ENCODE peak calls at places on chromosomes 13 and 19, in six cellular contexts. Y, W, Q, D, R and U are unnamed samples.

GRCh38 chr19:55419624-55420236 is 12.1 kb upstream of the UBE2S start:
- DNase-seq in Y (no peak), W (no peak), Q (no peak), D (no peak), R (no peak), U (no peak)

GRCh38 chr13:39552233-39552632 is 50.8 kb downstream of the LHFPL6 start:
- DNase-seq in Y (no peak), W (no peak), Q (no peak), D (no peak), R (no peak), U (no peak)

GRCh38 chr19:38063921-38064320 is 156.9 kb downstream of the SIPA1L3 start:
- DNase-seq in Y (no peak), W (no peak), Q (no peak), D (no peak), R (no peak), U (no peak)

GRCh38 chr13:112714772-112715569 is 25.1 kb downstream of the ATP11A start:
- DNase-seq in Y (no peak), W (no peak), Q (no peak), D (no peak), R (peak), U (no peak)

GRCh38 chr19:38686530-38686888 is 39.1 kb downstream of the ACTN4 start:
- DNase-seq in Y (no peak), W (no peak), Q (no peak), D (no peak), R (no peak), U (no peak)

GRCh38 chr19:3108775-3109174 is 14.6 kb downstream of the GNA11 start:
- DNase-seq in Y (peak), W (no peak), Q (no peak), D (no peak), R (peak), U (peak)

GRCh38 chr13:41458939-41459753 is 1.8 kb downstream of the RGCC start:
- DNase-seq in Y (peak), W (no peak), Q (no peak), D (no peak), R (peak), U (peak)

GRCh38 chr13:40236566-40237168 is 429.8 kb downstream of the FOXO1 start:
- DNase-seq in Y (peak), W (no peak), Q (no peak), D (peak), R (peak), U (no peak)

GRCh38 chr19:39778763-39779162 is at the start of gene LEUTX:
- DNase-seq in Y (no peak), W (no peak), Q (no peak), D (no peak), R (no peak), U (no peak)

GRCh38 chr13:95403349-95404140 is 102.3 kb upstream of the ABCC4 start:
- DNase-seq in Y (peak), W (no peak), Q (no peak), D (no peak), R (no peak), U (no peak)

GRCh38 chr13:66506979-66507378 is 723.2 kb downstream of the PCDH9 start:
- DNase-seq in Y (no peak), W (no peak), Q (no peak), D (no peak), R (no peak), U (no peak)

GRCh38 chr19:13931582-13932378 is 6.4 kb downstream of the PODNL1 start:
- DNase-seq in Y (no peak), W (no peak), Q (no peak), D (no peak), R (no peak), U (no peak)

GRCh38 chr13:33197551-33197971 is 88.0 kb downstream of the STARD13 start:
- DNase-seq in Y (no peak), W (no peak), Q (no peak), D (no peak), R (no peak), U (no peak)

GRCh38 chr19:10835089-10835753 is 791 bp downstream of the TMED1 start:
- DNase-seq in Y (no peak), W (peak), Q (no peak), D (no peak), R (no peak), U (no peak)

GRCh38 chr13:27953671-27954405 is 15.3 kb downstream of the CDX2 start:
- DNase-seq in Y (peak), W (no peak), Q (no peak), D (peak), R (peak), U (peak)

GRCh38 chr19:42246143-42246868 is 3.9 kb upstream of the GSK3A start:
- DNase-seq in Y (peak), W (no peak), Q (peak), D (peak), R (peak), U (peak)

GRCh38 chr13:97192166-97192565 is 30.0 kb upstream of the MBNL2 start:
- DNase-seq in Y (no peak), W (no peak), Q (no peak), D (no peak), R (no peak), U (no peak)

GRCh38 chr19:10510301-10510802 is 6.9 kb downstream of the S1PR5 start:
- DNase-seq in Y (no peak), W (no peak), Q (no peak), D (no peak), R (no peak), U (peak)

GRCh38 chr19:543912-544608 is at the start of gene GZMM:
- DNase-seq in Y (no peak), W (no peak), Q (no peak), D (no peak), R (no peak), U (no peak)

GRCh38 chr13:79658333-79658975 is 177.5 kb downstream of the NDFIP2 start:
- DNase-seq in Y (no peak), W (no peak), Q (no peak), D (no peak), R (no peak), U (no peak)

GRCh38 chr19:13644648-13645047 is 119.7 kb upstream of the MRI1 start:
- DNase-seq in Y (no peak), W (no peak), Q (no peak), D (no peak), R (no peak), U (no peak)

GRCh38 chr19:33291623-33292534 is 10.5 kb downstream of the CEBPA start:
- DNase-seq in Y (no peak), W (no peak), Q (no peak), D (no peak), R (no peak), U (no peak)

GRCh38 chr19:8307400-8307964 is 676 bp downstream of the CD320 start:
- DNase-seq in Y (no peak), W (peak), Q (no peak), D (peak), R (no peak), U (no peak)

GRCh38 chr13:112984954-112985802 is 16.2 kb downstream of the MCF2L start:
- DNase-seq in Y (no peak), W (no peak), Q (no peak), D (no peak), R (no peak), U (no peak)

GRCh38 chr13:94419304-94419943 is 60.1 kb downstream of the DCT start:
- DNase-seq in Y (no peak), W (no peak), Q (no peak), D (no peak), R (no peak), U (no peak)

GRCh38 chr13:95264225-95264624 is 37.0 kb downstream of the ABCC4 start:
- DNase-seq in Y (no peak), W (no peak), Q (no peak), D (no peak), R (no peak), U (no peak)

GRCh38 chr19:17718988-17719711 is at the start of gene MAP1S:
- DNase-seq in Y (peak), W (no peak), Q (peak), D (no peak), R (peak), U (peak)

GRCh38 chr19:30854207-30854606 is 482.0 kb downstream of the ZNF536 start:
- DNase-seq in Y (no peak), W (no peak), Q (no peak), D (no peak), R (no peak), U (no peak)

GRCh38 chr19:10876459-10877240 is 5.3 kb downstream of the CARM1 start:
- DNase-seq in Y (peak), W (no peak), Q (peak), D (no peak), R (no peak), U (no peak)

GRCh38 chr19:50823389-50824042 is at the start of gene KLK1:
- DNase-seq in Y (no peak), W (no peak), Q (no peak), D (no peak), R (no peak), U (no peak)
- H3K27ac ChIP-seq in Y (no peak), W (no peak), Q (no peak), D (no peak), R (no peak), U (no peak)

DNA sequence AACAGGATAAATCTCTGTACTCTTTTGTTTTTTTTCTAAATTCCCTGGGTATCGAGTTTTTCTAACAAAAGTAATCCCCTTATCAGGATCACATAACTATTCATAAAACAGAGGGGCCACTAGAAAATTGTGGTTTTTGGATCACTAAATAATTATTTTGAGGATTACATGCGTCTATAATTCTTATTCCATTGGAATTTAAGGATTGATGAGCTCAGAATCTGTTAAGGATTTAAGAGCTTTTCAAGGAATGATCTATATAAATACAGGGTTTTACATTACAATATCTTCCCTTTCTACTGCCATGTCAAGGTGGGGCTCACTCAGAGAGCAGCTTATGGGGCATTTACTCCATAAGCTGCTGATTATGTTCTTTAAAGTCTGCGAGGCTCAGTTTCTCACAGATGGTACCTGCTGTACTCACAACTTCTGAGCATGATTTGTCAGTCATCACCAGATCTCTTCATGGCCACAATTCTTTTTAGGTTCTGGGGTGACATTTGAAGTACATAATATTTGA is 449.8 kb downstream of the PCDH17 start:
- DNase-seq in Y (no peak), W (no peak), Q (no peak), D (no peak), R (no peak), U (no peak)
- H3K27ac ChIP-seq in Y (no peak), W (no peak), Q (no peak), D (no peak), R (no peak), U (no peak)

GRCh38 chr19:48867119-48867921 is 1.1 kb downstream of the PLEKHA4 start:
- DNase-seq in Y (no peak), W (no peak), Q (no peak), D (no peak), R (no peak), U (no peak)
- H3K27ac ChIP-seq in Y (peak), W (no peak), Q (no peak), D (peak), R (peak), U (no peak)

DNA sequence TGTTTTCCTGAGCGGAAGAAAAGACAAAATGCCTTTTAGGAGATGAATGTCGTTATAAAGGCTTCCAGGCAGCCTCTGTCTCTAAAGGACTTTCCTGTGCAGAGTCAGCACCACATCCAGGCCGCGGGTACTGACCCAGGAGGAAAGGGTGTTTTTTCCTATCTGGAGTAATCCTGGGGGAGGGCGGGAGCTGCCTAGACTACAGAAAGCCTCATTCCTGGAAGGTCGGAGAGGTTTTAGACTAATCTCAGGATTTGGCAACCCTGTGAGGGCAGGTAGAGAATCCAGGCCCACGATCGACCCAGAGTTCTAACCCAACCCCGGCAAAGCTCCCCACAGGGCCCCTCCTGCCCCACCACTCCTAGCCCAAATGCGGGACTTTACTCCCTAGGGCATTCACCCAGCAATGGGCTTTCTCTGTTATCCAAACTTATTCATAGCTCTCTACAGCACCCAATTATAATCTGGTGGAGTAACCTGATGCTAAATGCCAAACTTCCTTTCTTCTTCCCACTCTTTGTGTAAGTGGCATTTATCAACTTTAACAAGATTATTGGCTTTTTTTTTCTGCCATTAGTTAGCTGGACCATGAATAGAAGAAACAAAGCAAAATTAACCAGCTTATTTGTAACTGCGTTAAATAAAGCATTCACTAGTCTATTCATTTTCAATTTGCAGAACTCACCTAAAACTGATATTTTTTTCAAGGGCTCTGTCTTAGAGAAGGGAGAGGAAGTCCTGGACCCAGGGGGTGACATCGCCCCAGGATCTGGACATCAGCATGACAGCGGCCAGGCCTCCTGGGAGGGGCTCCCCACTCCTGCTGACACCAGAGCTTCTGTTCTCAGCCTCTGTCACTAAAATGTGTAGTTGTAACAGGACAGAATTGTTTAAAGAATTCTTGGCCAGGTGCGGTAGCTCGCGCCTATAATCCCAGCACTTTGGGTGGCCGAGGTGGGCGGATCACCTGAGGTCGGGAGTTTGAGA is 1.4 kb downstream of the FAM124A start:
- DNase-seq in Y (peak), W (no peak), Q (peak), D (no peak), R (peak), U (no peak)
- H3K27ac ChIP-seq in Y (peak), W (no peak), Q (peak), D (peak), R (no peak), U (no peak)

GRCh38 chr13:74080762-74081161 is 53.4 kb downstream of the KLF12 start:
- DNase-seq in Y (no peak), W (no peak), Q (no peak), D (no peak), R (no peak), U (no peak)

GRCh38 chr13:74077847-74078246 is 56.4 kb downstream of the KLF12 start:
- DNase-seq in Y (peak), W (no peak), Q (no peak), D (no peak), R (no peak), U (no peak)

GRCh38 chr13:74073231-74073630 is 61.0 kb downstream of the KLF12 start:
- DNase-seq in Y (no peak), W (no peak), Q (no peak), D (no peak), R (no peak), U (no peak)

GRCh38 chr13:74074723-74075122 is 59.5 kb downstream of the KLF12 start:
- DNase-seq in Y (no peak), W (no peak), Q (no peak), D (no peak), R (no peak), U (no peak)

GRCh38 chr13:74077375-74077774 is 56.8 kb downstream of the KLF12 start:
- DNase-seq in Y (no peak), W (no peak), Q (no peak), D (no peak), R (no peak), U (no peak)
- H3K27ac ChIP-seq in Y (peak), W (no peak), Q (no peak), D (no peak), R (no peak), U (no peak)

DNA sequence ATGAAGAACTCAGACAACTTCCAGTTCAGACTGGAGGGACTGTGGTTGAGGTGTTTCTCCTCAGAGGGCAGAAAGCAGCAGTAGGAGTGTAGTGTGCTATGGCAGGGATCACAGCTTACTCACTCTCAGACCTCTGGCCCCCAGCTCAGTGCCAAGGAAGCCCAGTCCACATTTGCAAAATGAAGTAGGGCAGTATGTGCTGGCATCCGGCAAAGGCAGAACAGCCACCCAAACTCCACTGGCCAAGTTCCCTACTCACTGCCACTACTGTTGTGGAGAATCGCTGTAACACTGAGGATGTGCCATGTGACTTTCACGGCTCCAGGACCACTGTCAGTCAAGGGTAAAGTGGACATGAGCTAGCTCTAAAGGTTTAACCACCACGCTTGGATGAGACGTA is 66.9 kb upstream of the SLC15A1 start:
- DNase-seq in Y (peak), W (no peak), Q (no peak), D (no peak), R (no peak), U (no peak)
- H3K27ac ChIP-seq in Y (no peak), W (no peak), Q (no peak), D (no peak), R (no peak), U (no peak)

GRCh38 chr13:106497079-106497478 is 38.4 kb downstream of the EFNB2 start:
- DNase-seq in Y (no peak), W (no peak), Q (no peak), D (no peak), R (no peak), U (no peak)
- H3K27ac ChIP-seq in Y (peak), W (no peak), Q (peak), D (no peak), R (no peak), U (no peak)

DNA sequence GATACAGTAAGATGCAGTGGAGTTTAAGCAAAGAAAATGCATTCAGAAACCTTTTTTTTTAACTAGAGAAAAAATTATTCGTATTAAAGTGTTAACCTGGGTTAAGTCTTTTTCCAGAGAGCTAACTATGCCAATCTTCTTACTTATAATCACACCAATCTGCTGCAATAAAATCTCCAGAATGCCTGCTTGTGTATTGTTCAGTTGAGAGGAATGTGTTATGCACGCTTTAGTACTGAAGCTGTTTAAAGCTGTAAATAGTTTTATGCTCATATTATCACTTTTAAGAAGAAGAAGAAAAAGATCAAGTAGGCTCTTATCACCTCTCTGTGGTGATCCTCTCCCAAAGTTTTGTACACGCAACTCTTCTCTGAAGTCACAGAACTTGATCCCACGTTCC is 528.7 kb downstream of the RFC3 start:
- DNase-seq in Y (no peak), W (no peak), Q (no peak), D (no peak), R (no peak), U (no peak)
- H3K27ac ChIP-seq in Y (no peak), W (no peak), Q (no peak), D (no peak), R (no peak), U (no peak)

DNA sequence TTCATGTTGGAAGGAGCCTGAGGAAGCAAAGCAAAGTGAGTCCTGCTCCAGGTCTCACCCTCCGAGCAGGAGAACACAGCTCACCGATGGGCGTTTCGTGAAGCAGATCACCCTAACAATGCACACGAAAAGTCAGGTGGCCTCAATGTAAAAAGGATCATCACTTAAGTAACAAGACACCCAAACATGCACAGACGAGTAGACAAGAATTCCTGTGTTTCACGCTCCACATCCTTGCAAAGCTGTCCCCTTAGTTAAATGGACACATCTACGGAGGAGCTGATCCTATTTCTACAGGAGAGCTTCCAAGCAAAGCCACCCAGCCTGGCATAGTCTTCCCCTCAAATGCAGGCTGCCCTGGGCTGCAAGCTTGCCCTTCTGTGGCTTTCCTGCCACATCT is 66.2 kb downstream of the SLC15A1 start:
- DNase-seq in Y (no peak), W (no peak), Q (no peak), D (no peak), R (no peak), U (no peak)
- H3K27ac ChIP-seq in Y (no peak), W (no peak), Q (no peak), D (no peak), R (no peak), U (no peak)